ENCODE peak calls at places on chromosomes 6 and 20, in ten cellular contexts. S is H9; X is MM.1S; K is CD8-positive, alpha-beta T cell; O is IMR-90; T is WERI-Rb-1; Z is HL-60; N is endothelial cell of umbilical vein; Y is left lung; L is AG04450. P is an unnamed sample.

GRCh38 chr6:41636803-41637178 is 1.5 kb upstream of the MDFI start:
- DNase-seq in S (peak; percentile 80), X (no peak), K (no peak), O (no peak), T (no peak), Z (no peak), N (peak; percentile 51), Y (peak; percentile 90), L (no peak), P (no peak)

GRCh38 chr6:5938934-5939333 is 67.8 kb downstream of the NRN1 start:
- DNase-seq in S (no peak), X (no peak), K (no peak), O (no peak), T (no peak), Z (no peak), N (no peak), Y (no peak), L (no peak), P (no peak)

GRCh38 chr6:137911675-137912158 is 44.7 kb downstream of the TNFAIP3 start:
- DNase-seq in S (no peak), X (peak; percentile 64), K (no peak), O (no peak), T (no peak), Z (no peak), N (no peak), Y (no peak), L (no peak), P (no peak)

GRCh38 chr6:69974193-69974592 is 107.8 kb downstream of the COL19A1 start:
- DNase-seq in S (no peak), X (no peak), K (no peak), O (peak; percentile 11), T (no peak), Z (no peak), N (no peak), Y (no peak), L (no peak), P (no peak)

GRCh38 chr6:106927531-106928398 is 46.8 kb downstream of the CD24 start:
- DNase-seq in S (peak; percentile 71), X (peak; percentile 53), K (no peak), O (peak; percentile 21), T (no peak), Z (peak; percentile 21), N (peak; percentile 41), Y (no peak), L (no peak), P (no peak)

GRCh38 chr6:30895343-30895742 is 11.0 kb downstream of the DDR1 start:
- DNase-seq in S (no peak), X (no peak), K (no peak), O (no peak), T (no peak), Z (peak; percentile 30), N (no peak), Y (no peak), L (no peak), P (no peak)

GRCh38 chr20:62143976-62144825 is 632 bp downstream of the SS18L1 start:
- DNase-seq in S (peak; percentile 46), X (peak; percentile 52), K (no peak), O (peak; percentile 60), T (peak; percentile 46), Z (peak; percentile 68), N (peak; percentile 67), Y (peak; percentile 91), L (no peak), P (peak; percentile 72)

GRCh38 chr20:44580581-44581268 is 1.7 kb upstream of the PKIG start:
- DNase-seq in S (no peak), X (no peak), K (no peak), O (no peak), T (no peak), Z (no peak), N (peak; percentile 69), Y (no peak), L (no peak), P (no peak)

GRCh38 chr6:170225852-170226417 is 64.9 kb downstream of the DLL1 start:
- DNase-seq in S (no peak), X (no peak), K (no peak), O (no peak), T (no peak), Z (no peak), N (peak; percentile 47), Y (peak; percentile 49), L (no peak), P (no peak)

GRCh38 chr6:170221753-170222400 is 69.0 kb downstream of the DLL1 start:
- DNase-seq in S (peak; percentile 31), X (no peak), K (no peak), O (no peak), T (no peak), Z (no peak), N (no peak), Y (no peak), L (no peak), P (peak; percentile 3)

GRCh38 chr6:170224694-170225660 is 65.9 kb downstream of the DLL1 start:
- DNase-seq in S (no peak), X (no peak), K (no peak), O (peak; percentile 44), T (peak; percentile 64), Z (peak; percentile 65), N (no peak), Y (no peak), L (no peak), P (no peak)

GRCh38 chr6:170222498-170223471 is 68.1 kb downstream of the DLL1 start:
- DNase-seq in S (no peak), X (no peak), K (no peak), O (no peak), T (no peak), Z (no peak), N (no peak), Y (no peak), L (no peak), P (no peak)

DNA sequence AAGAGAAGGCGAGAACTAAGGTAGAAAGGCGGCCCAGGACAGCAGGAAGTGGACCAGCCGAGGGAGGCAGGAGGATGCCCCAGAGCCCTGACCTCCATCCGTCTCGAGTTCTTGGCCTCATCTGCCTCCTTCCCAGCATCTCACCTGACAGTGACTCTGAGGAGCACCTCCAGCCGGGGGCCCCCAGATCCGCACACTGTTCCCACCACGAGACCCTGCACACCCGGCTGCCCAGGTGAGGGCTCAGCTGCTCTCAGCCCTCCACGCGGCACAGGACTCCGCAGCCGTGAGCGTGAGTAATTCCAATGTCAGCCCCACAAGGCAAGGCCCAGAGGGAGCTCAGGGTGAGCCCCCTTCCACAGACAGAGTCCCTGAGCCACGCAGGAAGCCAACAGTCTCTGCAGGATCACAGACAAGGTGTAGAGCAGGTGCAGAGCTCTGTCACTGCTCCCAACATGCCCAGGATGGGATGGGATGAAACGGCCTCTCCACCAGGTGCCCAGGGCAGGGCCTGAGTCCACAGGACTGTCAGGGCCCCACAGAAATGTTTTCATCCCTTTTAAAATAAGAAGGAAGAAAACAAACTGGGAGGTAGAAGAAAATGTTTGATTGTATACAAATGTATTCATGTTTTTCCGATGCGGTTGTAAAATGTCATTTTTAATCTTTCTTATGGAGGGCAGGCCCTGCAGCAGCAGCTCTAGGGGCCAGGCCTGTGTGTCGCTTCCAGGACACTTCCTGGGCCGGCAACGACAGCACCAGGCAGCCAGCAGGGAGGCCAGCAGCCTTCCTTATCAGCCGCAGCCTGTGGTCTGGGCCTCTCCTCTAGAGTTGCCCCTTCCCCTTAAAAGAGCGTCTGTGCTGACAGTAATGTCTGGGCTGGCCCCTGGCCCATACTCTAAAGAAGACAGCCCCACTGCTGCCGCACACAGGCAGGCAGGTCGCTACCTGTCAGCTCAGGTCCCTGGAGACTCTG is 66.9 kb downstream of the DLL1 start:
- DNase-seq in S (no peak), X (no peak), K (no peak), O (no peak), T (no peak), Z (no peak), N (no peak), Y (no peak), L (no peak), P (no peak)
- H3K27ac ChIP-seq in S (no peak overlapping the region), X (no peak overlapping the region), K (no peak overlapping the region), O (no peak overlapping the region), T (no peak overlapping the region), Z (no peak overlapping the region), N (no peak overlapping the region), Y (no peak overlapping the region), L (no peak overlapping the region), P (no peak overlapping the region)

GRCh38 chr6:33271098-33271607 is 523 bp downstream of the VPS52 start:
- DNase-seq in S (no peak), X (peak; percentile 26), K (no peak), O (no peak), T (no peak), Z (no peak), N (no peak), Y (no peak), L (no peak), P (no peak)
- TF ChIP-seq CTCF in S (peak; percentile 18), X (no peak), K (no peak), O (no peak), T (no peak), Z (no peak), N (no peak), Y (no peak), L (no peak), P (no peak)

DNA sequence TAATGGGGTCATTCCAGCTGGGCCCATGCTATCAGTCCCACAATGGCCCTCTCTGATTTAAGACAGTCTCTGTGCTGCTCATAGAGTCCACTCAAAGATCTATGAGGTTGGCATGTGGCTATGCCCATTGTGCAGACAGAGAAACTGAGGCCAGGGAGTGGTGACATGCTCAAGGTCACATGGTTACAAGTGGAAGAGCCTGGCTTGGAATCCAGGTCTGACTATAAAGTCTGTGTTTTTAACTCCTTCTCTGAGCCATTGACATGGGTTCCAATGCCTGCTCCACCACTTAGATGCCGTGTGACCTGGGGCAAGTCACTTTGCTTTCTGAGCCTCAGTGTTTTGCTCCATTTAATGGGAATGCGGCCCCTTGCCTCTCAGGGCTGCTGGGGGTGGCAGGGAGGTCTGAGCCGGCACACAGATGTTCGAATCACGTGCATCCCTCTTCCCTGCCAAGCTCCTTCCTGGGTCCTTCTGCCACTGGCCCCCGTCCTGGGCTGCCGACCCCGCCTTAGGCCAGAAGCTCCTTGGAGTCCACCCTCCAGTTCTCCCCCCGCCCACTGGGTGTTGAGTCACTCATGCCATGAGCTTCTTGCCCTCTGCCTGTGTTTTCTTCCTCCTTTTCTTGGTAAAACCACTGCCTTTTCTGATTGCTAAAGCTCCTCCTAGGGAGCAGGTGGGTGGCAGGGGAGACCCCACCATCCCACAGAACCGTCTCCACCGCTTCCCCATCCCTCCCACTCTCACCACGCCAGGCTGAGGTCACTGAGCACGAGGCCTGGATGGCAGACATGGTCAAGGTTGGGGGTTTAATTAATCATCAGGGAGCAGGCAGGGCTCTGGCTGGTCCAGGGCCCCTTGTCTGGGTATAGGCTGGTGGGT is 35.7 kb downstream of the CEBPB start:
- DNase-seq in S (no peak), X (no peak), K (no peak), O (peak; percentile 68), T (no peak), Z (peak; percentile 88), N (no peak), Y (peak; percentile 91), L (no peak), P (no peak)
- H3K27ac ChIP-seq in S (no peak overlapping the region), X (no peak overlapping the region), K (no peak overlapping the region), O (peak overlapping the region; percentile 68), T (no peak overlapping the region), Z (peak overlapping the region; percentile 43), N (no peak overlapping the region), Y (peak overlapping the region; percentile 58), L (peak overlapping the region; percentile 68), P (no peak overlapping the region)

DNA sequence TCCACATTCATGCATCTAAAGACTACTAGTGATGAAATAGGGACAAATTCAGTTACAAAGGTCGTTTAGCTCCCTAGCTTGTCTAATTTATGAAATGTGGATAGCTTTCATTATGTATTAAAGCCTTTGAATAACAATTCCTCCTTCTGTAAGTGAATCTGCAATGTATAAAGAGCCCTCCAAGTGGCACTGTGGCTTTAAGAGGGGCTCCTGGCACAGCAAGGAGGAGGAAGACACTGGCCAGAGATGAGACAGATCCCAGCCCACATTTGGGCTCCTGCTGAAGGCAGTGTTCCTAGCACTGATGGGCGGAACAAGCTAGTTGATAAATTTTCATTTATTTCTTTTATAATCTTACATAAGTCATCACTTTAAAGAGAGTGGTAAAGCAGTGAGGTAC is 17.6 kb upstream of the FUCA2 start:
- DNase-seq in S (no peak), X (no peak), K (no peak), O (no peak), T (no peak), Z (no peak), N (no peak), Y (no peak), L (no peak), P (no peak)
- TF ChIP-seq CTCF in S (peak; percentile 51), X (no peak), K (no peak), O (no peak), T (peak; percentile 34), Z (no peak), N (no peak), Y (no peak), L (peak; percentile 27), P (no peak)

P was measured in dorsolateral prefrontal cortex.